ENCODE peak calls at places on chromosomes 3 and 15, in nine cellular contexts. One of them, this sample, is unnamed.

GRCh38 chr3:20637729-20638128 is 451.7 kb upstream of the SGO1 start:
- DNase-seq in HepG2: no peak
- DNase-seq in tibial nerve: no peak
- DNase-seq in right lobe of liver: no peak
- DNase-seq in adrenal gland: no peak
- DNase-seq in H1: no peak
- DNase-seq in breast epithelium: no peak
- DNase-seq in heart left ventricle: no peak
- DNase-seq in uterus: no peak
- DNase-seq in this sample: no peak

GRCh38 chr15:36988947-36989346 is 111.4 kb downstream of the MEIS2 start:
- DNase-seq in adrenal gland: no peak
- DNase-seq in heart left ventricle: no peak
- DNase-seq in HepG2: no peak
- DNase-seq in tibial nerve: no peak
- DNase-seq in right lobe of liver: no peak
- DNase-seq in breast epithelium: no peak
- DNase-seq in H1: no peak
- DNase-seq in uterus: no peak
- DNase-seq in this sample: no peak

GRCh38 chr15:60679256-60679655 is 200.3 kb upstream of the ICE2 start:
- DNase-seq in right lobe of liver: no peak
- DNase-seq in heart left ventricle: no peak
- DNase-seq in breast epithelium: no peak
- DNase-seq in HepG2: no peak
- DNase-seq in tibial nerve: no peak
- DNase-seq in adrenal gland: no peak
- DNase-seq in H1: no peak
- DNase-seq in uterus: no peak
- DNase-seq in this sample: no peak

GRCh38 chr3:27194494-27194893 is 174.7 kb downstream of the NEK10 start:
- DNase-seq in H1: no peak
- DNase-seq in right lobe of liver: no peak
- DNase-seq in HepG2: no peak
- DNase-seq in uterus: no peak
- DNase-seq in breast epithelium: no peak
- DNase-seq in heart left ventricle: no peak
- DNase-seq in tibial nerve: no peak
- DNase-seq in adrenal gland: no peak
- DNase-seq in this sample: no peak

GRCh38 chr3:37183976-37184375 is 9.6 kb upstream of the LRRFIP2 start:
- DNase-seq in heart left ventricle: no peak
- DNase-seq in breast epithelium: no peak
- DNase-seq in HepG2: no peak
- DNase-seq in right lobe of liver: no peak
- DNase-seq in H1: peak
- DNase-seq in uterus: no peak
- DNase-seq in tibial nerve: peak
- DNase-seq in adrenal gland: no peak
- DNase-seq in this sample: no peak

GRCh38 chr3:179962617-179963387 is 73.9 kb downstream of the PEX5L start:
- DNase-seq in right lobe of liver: no peak
- DNase-seq in adrenal gland: no peak
- DNase-seq in H1: no peak
- DNase-seq in tibial nerve: no peak
- DNase-seq in breast epithelium: no peak
- DNase-seq in heart left ventricle: no peak
- DNase-seq in HepG2: no peak
- DNase-seq in uterus: no peak
- DNase-seq in this sample: no peak

GRCh38 chr3:125280966-125281365 is 68.4 kb upstream of the SLC12A8 start:
- DNase-seq in tibial nerve: no peak
- DNase-seq in HepG2: peak
- DNase-seq in breast epithelium: no peak
- DNase-seq in right lobe of liver: no peak
- DNase-seq in uterus: no peak
- DNase-seq in H1: no peak
- DNase-seq in adrenal gland: no peak
- DNase-seq in heart left ventricle: peak
- DNase-seq in this sample: peak

GRCh38 chr3:13134879-13135206 is 61.6 kb upstream of the IQSEC1 start:
- DNase-seq in H1: no peak
- DNase-seq in right lobe of liver: peak
- DNase-seq in breast epithelium: peak
- DNase-seq in tibial nerve: no peak
- DNase-seq in adrenal gland: no peak
- DNase-seq in heart left ventricle: peak
- DNase-seq in HepG2: no peak
- DNase-seq in uterus: no peak
- DNase-seq in this sample: no peak

GRCh38 chr3:188861847-188862740 is 309.7 kb upstream of the TPRG1 start:
- DNase-seq in tibial nerve: no peak
- DNase-seq in HepG2: no peak
- DNase-seq in adrenal gland: no peak
- DNase-seq in H1: no peak
- DNase-seq in heart left ventricle: no peak
- DNase-seq in right lobe of liver: no peak
- DNase-seq in breast epithelium: no peak
- DNase-seq in uterus: no peak
- DNase-seq in this sample: no peak

GRCh38 chr3:42273351-42273750 is 7.4 kb upstream of the CCK start:
- DNase-seq in tibial nerve: no peak
- DNase-seq in heart left ventricle: no peak
- DNase-seq in right lobe of liver: no peak
- DNase-seq in breast epithelium: no peak
- DNase-seq in H1: no peak
- DNase-seq in uterus: no peak
- DNase-seq in adrenal gland: no peak
- DNase-seq in HepG2: no peak
- DNase-seq in this sample: no peak

GRCh38 chr3:94336076-94336741 is 273.3 kb downstream of the NSUN3 start:
- DNase-seq in adrenal gland: no peak
- DNase-seq in breast epithelium: no peak
- DNase-seq in tibial nerve: no peak
- DNase-seq in HepG2: peak
- DNase-seq in right lobe of liver: no peak
- DNase-seq in heart left ventricle: no peak
- DNase-seq in uterus: no peak
- DNase-seq in H1: no peak
- DNase-seq in this sample: peak

GRCh38 chr3:172694526-172694925 is 16.3 kb downstream of the NCEH1 start:
- DNase-seq in HepG2: no peak
- DNase-seq in tibial nerve: no peak
- DNase-seq in adrenal gland: no peak
- DNase-seq in right lobe of liver: no peak
- DNase-seq in uterus: no peak
- DNase-seq in breast epithelium: no peak
- DNase-seq in H1: no peak
- DNase-seq in heart left ventricle: no peak
- DNase-seq in this sample: no peak

GRCh38 chr3:170361711-170362110 is 4.2 kb downstream of the SKIL start:
- DNase-seq in breast epithelium: no peak
- DNase-seq in uterus: no peak
- DNase-seq in H1: no peak
- DNase-seq in heart left ventricle: no peak
- DNase-seq in tibial nerve: no peak
- DNase-seq in HepG2: no peak
- DNase-seq in adrenal gland: no peak
- DNase-seq in right lobe of liver: no peak
- DNase-seq in this sample: no peak

GRCh38 chr3:198071602-198072285 is 111.7 kb downstream of the LMLN start:
- DNase-seq in heart left ventricle: no peak
- DNase-seq in H1: no peak
- DNase-seq in tibial nerve: no peak
- DNase-seq in right lobe of liver: no peak
- DNase-seq in HepG2: peak
- DNase-seq in breast epithelium: no peak
- DNase-seq in uterus: no peak
- DNase-seq in adrenal gland: no peak
- DNase-seq in this sample: peak

GRCh38 chr3:42099020-42099765 is 8.0 kb downstream of the TRAK1 start:
- DNase-seq in right lobe of liver: no peak
- DNase-seq in H1: no peak
- DNase-seq in uterus: no peak
- DNase-seq in adrenal gland: no peak
- DNase-seq in breast epithelium: no peak
- DNase-seq in heart left ventricle: no peak
- DNase-seq in tibial nerve: no peak
- DNase-seq in HepG2: no peak
- DNase-seq in this sample: no peak

GRCh38 chr15:78508272-78508671 is 895 bp downstream of the HYKK start:
- DNase-seq in H1: no peak
- DNase-seq in HepG2: peak
- DNase-seq in heart left ventricle: no peak
- DNase-seq in adrenal gland: no peak
- DNase-seq in tibial nerve: no peak
- DNase-seq in right lobe of liver: no peak
- DNase-seq in breast epithelium: no peak
- DNase-seq in uterus: no peak
- DNase-seq in this sample: no peak

GRCh38 chr15:26066896-26067295 is 203.8 kb upstream of the ATP10A start:
- DNase-seq in uterus: no peak
- DNase-seq in H1: no peak
- DNase-seq in heart left ventricle: no peak
- DNase-seq in HepG2: no peak
- DNase-seq in breast epithelium: no peak
- DNase-seq in tibial nerve: no peak
- DNase-seq in right lobe of liver: no peak
- DNase-seq in adrenal gland: no peak
- DNase-seq in this sample: no peak

GRCh38 chr3:197339841-197340520 is 41.6 kb upstream of the DLG1 start:
- DNase-seq in breast epithelium: no peak
- DNase-seq in heart left ventricle: no peak
- DNase-seq in tibial nerve: no peak
- DNase-seq in adrenal gland: no peak
- DNase-seq in uterus: no peak
- DNase-seq in H1: no peak
- DNase-seq in right lobe of liver: peak
- DNase-seq in HepG2: peak
- DNase-seq in this sample: no peak

GRCh38 chr3:56336023-56336422 is 132.2 kb downstream of the ERC2 start:
- DNase-seq in tibial nerve: no peak
- DNase-seq in adrenal gland: no peak
- DNase-seq in HepG2: no peak
- DNase-seq in heart left ventricle: no peak
- DNase-seq in breast epithelium: no peak
- DNase-seq in H1: no peak
- DNase-seq in right lobe of liver: no peak
- DNase-seq in uterus: no peak
- DNase-seq in this sample: no peak

GRCh38 chr3:134055661-134056060 is 25.9 kb upstream of the SLCO2A1 start:
- DNase-seq in H1: no peak
- DNase-seq in adrenal gland: no peak
- DNase-seq in right lobe of liver: peak
- DNase-seq in breast epithelium: no peak
- DNase-seq in tibial nerve: no peak
- DNase-seq in HepG2: no peak
- DNase-seq in uterus: no peak
- DNase-seq in heart left ventricle: no peak
- DNase-seq in this sample: no peak

GRCh38 chr15:34514251-34514760 is 69.1 kb downstream of the GOLGA8B start:
- DNase-seq in uterus: peak
- DNase-seq in tibial nerve: no peak
- DNase-seq in H1: peak
- DNase-seq in heart left ventricle: peak
- DNase-seq in adrenal gland: peak
- DNase-seq in right lobe of liver: no peak
- DNase-seq in breast epithelium: no peak
- DNase-seq in HepG2: no peak
- DNase-seq in this sample: peak
- TF ChIP-seq POLR2A in uterus: no peak
- TF ChIP-seq POLR2A in tibial nerve: no peak
- TF ChIP-seq POLR2A in H1: no peak
- TF ChIP-seq POLR2A in heart left ventricle: no peak
- TF ChIP-seq POLR2A in adrenal gland: no peak
- TF ChIP-seq POLR2A in right lobe of liver: no peak
- TF ChIP-seq POLR2A in breast epithelium: no peak
- TF ChIP-seq POLR2A in HepG2: no peak
- TF ChIP-seq POLR2A in this sample: no peak

DNA sequence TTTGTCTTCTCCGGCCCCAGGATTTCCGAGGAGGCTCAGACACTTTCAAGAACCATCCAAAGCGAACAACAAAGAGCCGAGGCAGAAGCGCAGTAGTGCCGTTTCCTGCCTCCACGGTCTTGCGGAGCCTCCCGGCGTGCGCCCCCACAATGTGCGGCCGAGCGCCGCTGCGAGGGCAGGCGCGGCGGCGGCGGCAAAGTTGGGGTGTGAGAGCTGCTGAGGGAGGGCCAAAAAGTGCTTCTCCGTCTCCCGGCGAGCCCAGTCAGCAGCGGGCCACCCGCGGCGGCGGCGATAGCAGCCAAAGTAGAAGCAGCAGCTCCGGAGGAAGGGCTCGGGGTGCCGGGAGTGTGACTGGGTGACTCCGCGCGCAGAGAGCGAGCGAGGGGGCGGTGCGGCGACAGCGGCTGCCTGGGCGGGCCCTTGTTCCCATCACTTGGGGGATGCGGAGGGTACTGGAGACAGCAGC is 749.1 kb downstream of the ROBO1 start:
- DNase-seq in adrenal gland: peak
- DNase-seq in H1: peak
- DNase-seq in HepG2: peak
- DNase-seq in heart left ventricle: peak
- DNase-seq in tibial nerve: peak
- DNase-seq in right lobe of liver: peak
- DNase-seq in uterus: peak
- DNase-seq in breast epithelium: no peak
- DNase-seq in this sample: peak
- TF ChIP-seq POLR2A in adrenal gland: no peak
- TF ChIP-seq POLR2A in H1: no peak
- TF ChIP-seq POLR2A in HepG2: no peak
- TF ChIP-seq POLR2A in heart left ventricle: no peak
- TF ChIP-seq POLR2A in tibial nerve: no peak
- TF ChIP-seq POLR2A in right lobe of liver: no peak
- TF ChIP-seq POLR2A in uterus: no peak
- TF ChIP-seq POLR2A in breast epithelium: no peak
- TF ChIP-seq POLR2A in this sample: no peak

GRCh38 chr3:16176391-16177030 is 2.0 kb downstream of the GALNT15 start:
- DNase-seq in right lobe of liver: no peak
- DNase-seq in breast epithelium: no peak
- DNase-seq in HepG2: no peak
- DNase-seq in uterus: no peak
- DNase-seq in adrenal gland: no peak
- DNase-seq in tibial nerve: no peak
- DNase-seq in H1: no peak
- DNase-seq in heart left ventricle: no peak
- DNase-seq in this sample: no peak
- TF ChIP-seq POLR2A in right lobe of liver: no peak
- TF ChIP-seq POLR2A in breast epithelium: no peak
- TF ChIP-seq POLR2A in HepG2: no peak
- TF ChIP-seq POLR2A in uterus: no peak
- TF ChIP-seq POLR2A in adrenal gland: no peak
- TF ChIP-seq POLR2A in tibial nerve: no peak
- TF ChIP-seq POLR2A in H1: no peak
- TF ChIP-seq POLR2A in heart left ventricle: no peak
- TF ChIP-seq POLR2A in this sample: no peak

DNA sequence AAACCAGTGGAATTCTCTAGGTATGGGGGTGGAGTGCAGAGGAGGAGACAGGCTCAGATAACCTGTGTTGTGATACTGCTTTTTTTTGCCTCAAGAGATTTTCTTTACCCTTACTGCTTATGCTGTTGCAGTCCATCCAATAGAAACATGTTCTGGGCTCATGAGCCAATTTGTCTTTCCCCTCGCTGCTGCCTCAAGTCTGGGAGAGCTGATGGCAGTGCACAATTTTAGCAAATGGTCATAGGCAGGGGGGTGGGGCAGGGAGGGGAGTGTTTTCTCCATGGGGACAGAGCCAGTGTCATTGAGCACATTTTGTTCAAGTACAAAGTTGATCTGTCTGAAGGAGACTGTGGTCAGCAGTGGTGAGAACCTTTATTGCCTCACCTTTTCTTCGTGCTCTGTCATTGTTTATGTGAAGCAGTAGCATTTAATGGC is 134.9 kb downstream of the MBNL1 start:
- DNase-seq in uterus: peak
- DNase-seq in breast epithelium: no peak
- DNase-seq in HepG2: no peak
- DNase-seq in tibial nerve: peak
- DNase-seq in heart left ventricle: peak
- DNase-seq in right lobe of liver: no peak
- DNase-seq in H1: no peak
- DNase-seq in adrenal gland: peak
- DNase-seq in this sample: peak
- TF ChIP-seq POLR2A in uterus: no peak
- TF ChIP-seq POLR2A in breast epithelium: no peak
- TF ChIP-seq POLR2A in HepG2: no peak
- TF ChIP-seq POLR2A in tibial nerve: no peak
- TF ChIP-seq POLR2A in heart left ventricle: no peak
- TF ChIP-seq POLR2A in right lobe of liver: no peak
- TF ChIP-seq POLR2A in H1: no peak
- TF ChIP-seq POLR2A in adrenal gland: no peak
- TF ChIP-seq POLR2A in this sample: no peak

This sample was measured in erythroblast.